ENCODE peak calls at places on chromosomes 7 and 10, in nine cellular contexts. G, U, Z, L, X, V, I, Y and W are unnamed samples.
A peak's percentile ranks its signal among the peaks of the same experiment; 100 is the strongest.

GRCh38 chr10:132478341-132479023 is 59.1 kb upstream of the INPP5A start:
- DNase-seq in I (no peak), L (no peak), Y (no peak), G (no peak), U (no peak), Z (no peak), V (peak; percentile 9), X (peak; percentile 24), W (no peak)

GRCh38 chr10:72263613-72264241 is 10.0 kb upstream of the DDIT4 start:
- DNase-seq in G (peak; percentile 96), Z (no peak), I (peak; percentile 76), X (peak; percentile 69), V (no peak), L (no peak), Y (no peak), U (peak; percentile 86), W (no peak)

GRCh38 chr10:101560293-101561067 is 27.6 kb downstream of the POLL start:
- DNase-seq in V (no peak), X (peak; percentile 10), G (no peak), Z (peak; percentile 15), L (no peak), Y (no peak), U (no peak), I (no peak), W (no peak)

GRCh38 chr10:48453451-48454301 is 147.2 kb downstream of the MAPK8 start:
- DNase-seq in G (no peak), Z (no peak), L (no peak), V (no peak), I (no peak), X (peak; percentile 33), U (no peak), Y (peak; percentile 85), W (no peak)

GRCh38 chr7:150404785-150405583 is 25.9 kb downstream of the ZNF775 start:
- DNase-seq in L (peak; percentile 95), X (peak; percentile 87), V (peak; percentile 95), U (peak; percentile 75), Y (peak; percentile 81), Z (peak; percentile 95), I (peak; percentile 88), G (peak; percentile 70), W (peak; percentile 64)

GRCh38 chr7:127954371-127954770 is 76.9 kb downstream of the LRRC4 start:
- DNase-seq in X (no peak), Z (no peak), G (no peak), L (no peak), U (no peak), I (no peak), V (no peak), Y (no peak), W (no peak)

GRCh38 chr10:78283069-78283682 is 249.5 kb downstream of the RPS24 start:
- DNase-seq in L (peak; percentile 77), Y (no peak), I (no peak), X (no peak), Z (no peak), G (no peak), V (no peak), U (peak; percentile 18), W (no peak)

GRCh38 chr10:86295351-86295750 is 71.2 kb downstream of the GRID1 start:
- DNase-seq in G (no peak), L (no peak), I (no peak), V (no peak), U (no peak), X (peak; percentile 14), Z (peak; percentile 5), Y (no peak), W (no peak)

GRCh38 chr10:395665-396064 is 260.4 kb downstream of the ZMYND11 start:
- DNase-seq in G (no peak), U (no peak), L (no peak), Z (no peak), X (no peak), Y (no peak), V (no peak), I (no peak), W (no peak)

GRCh38 chr7:154390961-154391360 is 338.8 kb downstream of the DPP6 start:
- DNase-seq in Y (no peak), I (no peak), Z (no peak), G (no peak), X (no peak), L (no peak), U (no peak), V (no peak), W (no peak)

GRCh38 chr7:26356266-26356665 is 64.6 kb downstream of the SNX10 start:
- DNase-seq in Z (no peak), X (no peak), Y (no peak), I (no peak), V (no peak), U (no peak), L (peak; percentile 53), G (no peak), W (no peak)

GRCh38 chr7:102814025-102814471 is 65.2 kb downstream of the FAM185A start:
- DNase-seq in X (no peak), U (no peak), Y (no peak), V (no peak), G (peak; percentile 78), Z (no peak), L (no peak), I (no peak), W (no peak)

GRCh38 chr7:154929006-154929726 is 73.8 kb downstream of the PAXIP1 start:
- DNase-seq in Y (no peak), X (no peak), V (no peak), U (no peak), L (no peak), G (peak; percentile 27), I (no peak), Z (no peak), W (no peak)

GRCh38 chr10:74418285-74418872 is 267.4 kb downstream of the ADK start:
- DNase-seq in U (no peak), V (no peak), G (no peak), X (no peak), Y (no peak), Z (peak; percentile 56), I (no peak), L (peak; percentile 55), W (no peak)

GRCh38 chr7:75875113-75876080 is 3.4 kb upstream of the RHBDD2 start:
- DNase-seq in V (no peak), I (no peak), L (no peak), Z (no peak), G (peak; percentile 91), Y (peak; percentile 7), U (no peak), X (no peak), W (no peak)

GRCh38 chr7:100561491-100562194 is 12.1 kb downstream of the SAP25 start:
- DNase-seq in X (no peak), I (no peak), Z (no peak), U (no peak), V (no peak), Y (peak; percentile 93), G (no peak), L (no peak), W (no peak)

GRCh38 chr7:128791968-128792319 is at the start of gene CCDC136:
- DNase-seq in Y (no peak), G (no peak), X (no peak), L (no peak), V (no peak), U (no peak), Z (no peak), I (no peak), W (no peak)

GRCh38 chr10:116465541-116465940 is 37.9 kb downstream of the PNLIPRP3 start:
- DNase-seq in Z (no peak), I (no peak), U (no peak), L (no peak), V (no peak), Y (peak; percentile 9), X (no peak), G (no peak), W (no peak)

GRCh38 chr10:59036311-59037017 is 140.0 kb upstream of the PHYHIPL start:
- DNase-seq in X (no peak), Y (no peak), I (no peak), G (no peak), Z (no peak), U (peak; percentile 75), V (no peak), L (no peak), W (no peak)

GRCh38 chr7:33517191-33517590 is 387.8 kb downstream of the BBS9 start:
- DNase-seq in G (no peak), X (no peak), Y (peak; percentile 94), Z (no peak), V (no peak), I (no peak), U (no peak), L (no peak), W (no peak)

DNA sequence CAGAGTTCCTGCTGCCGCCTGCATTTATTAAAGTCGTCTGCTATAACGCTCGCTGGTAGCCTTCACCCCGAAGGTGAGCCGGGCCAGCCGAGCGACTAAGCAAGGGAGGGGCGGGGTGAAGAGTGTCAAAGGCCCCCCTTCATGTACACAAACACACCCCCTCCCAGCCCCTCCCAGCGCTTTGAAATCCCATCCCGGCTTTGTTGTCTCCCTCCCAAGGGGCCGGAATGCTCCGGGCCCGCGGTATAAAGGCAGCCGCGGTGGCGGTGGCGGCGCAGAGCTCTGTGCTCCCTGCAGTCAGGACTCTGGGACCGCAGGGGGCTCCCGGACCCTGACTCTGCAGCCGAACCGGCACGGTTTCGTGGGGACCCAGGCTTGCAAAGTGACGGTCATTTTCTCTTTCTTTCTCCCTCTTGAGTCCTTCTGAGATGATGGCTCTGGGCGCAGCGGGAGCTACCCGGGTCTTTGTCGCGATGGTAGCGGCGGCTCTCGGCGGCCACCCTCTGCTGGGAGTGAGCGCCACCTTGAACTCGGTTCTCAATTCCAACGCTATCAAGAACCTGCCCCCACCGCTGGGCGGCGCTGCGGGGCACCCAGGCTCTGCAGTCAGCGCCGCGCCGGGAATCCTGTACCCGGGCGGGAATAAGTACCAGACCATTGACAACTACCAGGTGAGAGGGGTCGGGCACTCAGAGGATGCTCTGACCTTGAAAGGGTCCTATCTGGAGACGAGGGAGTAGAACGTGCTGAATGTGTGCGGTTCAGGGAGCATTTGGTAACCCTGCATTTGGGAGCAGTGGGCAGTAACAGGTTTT is at the start of gene DKK1:
- DNase-seq in V (peak; percentile 62), X (no peak), I (peak; percentile 95), Z (peak; percentile 77), L (peak; percentile 87), U (peak; percentile 91), Y (peak; percentile 76), G (peak; percentile 87), W (no peak)
- H3K27ac ChIP-seq in V (no peak within 1 kb of the TSS), X (no peak within 1 kb of the TSS), I (peak within 1 kb of the TSS; percentile 89), Z (no peak within 1 kb of the TSS), L (no peak within 1 kb of the TSS), U (peak within 1 kb of the TSS; percentile 61), Y (no peak within 1 kb of the TSS), G (peak within 1 kb of the TSS; percentile 77), W (no peak within 1 kb of the TSS)

GRCh38 chr10:29648114-29648982 is 13.6 kb upstream of the SVIL start:
- DNase-seq in V (peak; percentile 40), G (no peak), L (no peak), X (no peak), U (no peak), I (no peak), Z (peak; percentile 51), Y (no peak), W (peak; percentile 30)
- H3K27ac ChIP-seq in V (peak overlapping the region; percentile 29), G (no peak overlapping the region), L (no peak overlapping the region), X (peak overlapping the region; percentile 74), U (peak overlapping the region; percentile 28), I (no peak overlapping the region), Z (peak overlapping the region; percentile 88), Y (no peak overlapping the region), W (peak overlapping the region; percentile 45)

GRCh38 chr10:22620140-22620857 is 94.1 kb downstream of the PIP4K2A start:
- DNase-seq in V (peak; percentile 88), X (peak; percentile 71), L (no peak), Y (peak; percentile 58), Z (no peak), G (peak; percentile 93), I (peak; percentile 90), U (no peak), W (no peak)
- H3K27ac ChIP-seq in V (peak overlapping the region; percentile 85), X (peak overlapping the region; percentile 57), L (no peak overlapping the region), Y (peak overlapping the region; percentile 48), Z (peak overlapping the region; percentile 21), G (peak overlapping the region; percentile 89), I (peak overlapping the region; percentile 55), U (no peak overlapping the region), W (peak overlapping the region; percentile 31)

GRCh38 chr10:95467162-95467599 is 94.0 kb downstream of the SORBS1 start:
- DNase-seq in V (peak; percentile 81), I (no peak), L (peak; percentile 72), X (no peak), Y (peak; percentile 81), G (peak; percentile 55), Z (no peak), U (peak; percentile 83), W (no peak)
- H3K27ac ChIP-seq in V (peak overlapping the region; percentile 14), I (no peak overlapping the region), L (no peak overlapping the region), X (peak overlapping the region; percentile 71), Y (no peak overlapping the region), G (no peak overlapping the region), Z (peak overlapping the region; percentile 36), U (peak overlapping the region; percentile 65), W (no peak overlapping the region)